ENCODE peak calls at places on chromosomes 6 and 20, in six cellular contexts. One of them, this sample, is unnamed.

GRCh38 chr6:7821426-7821825 is 89.2 kb downstream of the TXNDC5 start:
- DNase-seq in H7: no peak
- DNase-seq in activated CD8-positive, alpha-beta memory T cell treated with anti-CD3 and anti-CD28 coated beads for 48 hours: no peak
- DNase-seq in fibroblast of gingiva: no peak
- DNase-seq in amygdala: no peak
- DNase-seq in OCI-M1: no peak
- DNase-seq in this sample: no peak

GRCh38 chr6:16635810-16636602 is 125.3 kb downstream of the ATXN1 start:
- DNase-seq in H7: peak
- DNase-seq in activated CD8-positive, alpha-beta memory T cell treated with anti-CD3 and anti-CD28 coated beads for 48 hours: no peak
- DNase-seq in fibroblast of gingiva: no peak
- DNase-seq in amygdala: no peak
- DNase-seq in OCI-M1: peak
- DNase-seq in this sample: no peak

GRCh38 chr6:89117285-89118108 is at the start of gene SRSF12:
- DNase-seq in H7: peak
- DNase-seq in activated CD8-positive, alpha-beta memory T cell treated with anti-CD3 and anti-CD28 coated beads for 48 hours: peak
- DNase-seq in fibroblast of gingiva: peak
- DNase-seq in amygdala: no peak
- DNase-seq in OCI-M1: no peak
- DNase-seq in this sample: peak

GRCh38 chr20:58711266-58712051 is 18.9 kb downstream of the NPEPL1 start:
- DNase-seq in H7: peak
- DNase-seq in activated CD8-positive, alpha-beta memory T cell treated with anti-CD3 and anti-CD28 coated beads for 48 hours: no peak
- DNase-seq in fibroblast of gingiva: no peak
- DNase-seq in amygdala: no peak
- DNase-seq in OCI-M1: no peak
- DNase-seq in this sample: no peak

GRCh38 chr6:137497722-137498463 is 3.7 kb upstream of the OLIG3 start:
- DNase-seq in H7: peak
- DNase-seq in activated CD8-positive, alpha-beta memory T cell treated with anti-CD3 and anti-CD28 coated beads for 48 hours: no peak
- DNase-seq in fibroblast of gingiva: no peak
- DNase-seq in amygdala: no peak
- DNase-seq in OCI-M1: no peak
- DNase-seq in this sample: no peak

GRCh38 chr6:91088515-91088914 is 501.6 kb upstream of the MAP3K7 start:
- DNase-seq in H7: no peak
- DNase-seq in activated CD8-positive, alpha-beta memory T cell treated with anti-CD3 and anti-CD28 coated beads for 48 hours: no peak
- DNase-seq in fibroblast of gingiva: no peak
- DNase-seq in amygdala: no peak
- DNase-seq in OCI-M1: no peak
- DNase-seq in this sample: no peak

GRCh38 chr6:159307246-159307790 is 138.1 kb downstream of the FNDC1 start:
- DNase-seq in H7: no peak
- DNase-seq in activated CD8-positive, alpha-beta memory T cell treated with anti-CD3 and anti-CD28 coated beads for 48 hours: no peak
- DNase-seq in fibroblast of gingiva: no peak
- DNase-seq in amygdala: no peak
- DNase-seq in OCI-M1: no peak
- DNase-seq in this sample: no peak

GRCh38 chr6:13013681-13014550 is 297.3 kb downstream of the PHACTR1 start:
- DNase-seq in H7: peak
- DNase-seq in activated CD8-positive, alpha-beta memory T cell treated with anti-CD3 and anti-CD28 coated beads for 48 hours: no peak
- DNase-seq in fibroblast of gingiva: no peak
- DNase-seq in amygdala: no peak
- DNase-seq in OCI-M1: no peak
- DNase-seq in this sample: no peak

GRCh38 chr6:91653954-91654843 is 1067.3 kb upstream of the MAP3K7 start:
- DNase-seq in H7: peak
- DNase-seq in activated CD8-positive, alpha-beta memory T cell treated with anti-CD3 and anti-CD28 coated beads for 48 hours: no peak
- DNase-seq in fibroblast of gingiva: no peak
- DNase-seq in amygdala: no peak
- DNase-seq in OCI-M1: peak
- DNase-seq in this sample: peak

GRCh38 chr20:61982240-61982950 is 83.3 kb downstream of the TAF4 start:
- DNase-seq in H7: peak
- DNase-seq in activated CD8-positive, alpha-beta memory T cell treated with anti-CD3 and anti-CD28 coated beads for 48 hours: no peak
- DNase-seq in fibroblast of gingiva: no peak
- DNase-seq in amygdala: no peak
- DNase-seq in OCI-M1: no peak
- DNase-seq in this sample: no peak

GRCh38 chr6:131954775-131955107 is 3.6 kb upstream of the CCN2 start:
- DNase-seq in H7: no peak
- DNase-seq in activated CD8-positive, alpha-beta memory T cell treated with anti-CD3 and anti-CD28 coated beads for 48 hours: no peak
- DNase-seq in fibroblast of gingiva: peak
- DNase-seq in amygdala: no peak
- DNase-seq in OCI-M1: no peak
- DNase-seq in this sample: no peak